ENCODE peak calls at places on chromosomes 11 and 22, in five cellular contexts. V, N, J, C and G are unnamed samples. For H3K4me1, the result is how much of the 10 kb centered on the place peaks cover.

GRCh38 chr11:126391970-126392637 is 36.6 kb downstream of the ST3GAL4 start:
- DNase-seq in N (no peak), V (no peak), J (peak), C (peak), G (no peak)

GRCh38 chr11:26231252-26231661 is 100.7 kb upstream of the ANO3 start:
- DNase-seq in C (peak), J (no peak), V (no peak), N (no peak), G (no peak)

GRCh38 chr11:8267831-8268529 is 4.3 kb upstream of the LMO1 start:
- DNase-seq in C (no peak), V (peak), J (no peak), N (no peak), G (peak)

GRCh38 chr11:64656797-64657196 is 65.8 kb downstream of the SLC22A12 start:
- DNase-seq in V (no peak), J (no peak), N (no peak), C (no peak), G (no peak)

GRCh38 chr11:113249491-113249763 is 65.0 kb upstream of the TTC12 start:
- DNase-seq in N (no peak), J (no peak), V (no peak), C (peak), G (no peak)

GRCh38 chr11:69463181-69463891 is 18.1 kb upstream of the LINC01488 start:
- DNase-seq in J (no peak), N (no peak), C (peak), V (no peak), G (peak)

GRCh38 chr11:29612423-29612822 is 404.4 kb downstream of the KCNA4 start:
- DNase-seq in J (no peak), C (no peak), V (no peak), N (no peak), G (no peak)

GRCh38 chr11:707817-708420 is 1.9 kb downstream of the EPS8L2 start:
- DNase-seq in N (no peak), V (no peak), C (no peak), J (no peak), G (peak)

GRCh38 chr11:35139883-35140282 is 912 bp downstream of the CD44 start:
- DNase-seq in J (no peak), N (no peak), V (no peak), C (no peak), G (no peak)

GRCh38 chr11:106304274-106304673 is 226.8 kb downstream of the AASDHPPT start:
- DNase-seq in V (no peak), N (no peak), J (no peak), C (no peak), G (no peak)

GRCh38 chr11:31940396-31941037 is 129.4 kb upstream of the PAX6 start:
- DNase-seq in C (no peak), V (no peak), N (no peak), J (no peak), G (no peak)

GRCh38 chr11:33406241-33406640 is 149.1 kb downstream of the HIPK3 start:
- DNase-seq in J (no peak), C (no peak), V (no peak), N (no peak), G (no peak)

GRCh38 chr11:86955111-86955673 is at the start of gene FZD4:
- DNase-seq in V (peak), C (peak), N (peak), J (peak), G (peak)

GRCh38 chr22:49768961-49769690 is 58.5 kb downstream of the BRD1 start:
- DNase-seq in J (no peak), N (peak), C (no peak), V (peak), G (no peak)

GRCh38 chr11:59216654-59217640 is 4.2 kb upstream of the MPEG1 start:
- DNase-seq in J (peak), V (peak), N (no peak), C (no peak), G (no peak)

GRCh38 chr11:45885921-45886721 is 670 bp downstream of the MAPK8IP1 start:
- DNase-seq in C (no peak), N (no peak), J (no peak), V (no peak), G (no peak)

GRCh38 chr11:27886765-27887328 is 186.6 kb upstream of the BDNF start:
- DNase-seq in V (no peak), J (no peak), N (no peak), C (no peak), G (no peak)

GRCh38 chr11:73310661-73311393 is 2.8 kb downstream of the ARHGEF17 start:
- DNase-seq in J (no peak), N (no peak), C (no peak), V (peak), G (no peak)

GRCh38 chr11:67437082-67437821 is at the start of gene PTPRCAP:
- DNase-seq in V (no peak), C (no peak), J (no peak), N (no peak), G (peak)

GRCh38 chr22:45296628-45297297 is 12.0 kb downstream of the UPK3A start:
- DNase-seq in N (no peak), C (no peak), J (no peak), V (no peak), G (no peak)

GRCh38 chr11:59898652-59899051 is 20.1 kb downstream of the OOSP3 start:
- DNase-seq in N (no peak), V (no peak), J (no peak), C (peak), G (no peak)

GRCh38 chr11:76634934-76635333 is 35.6 kb downstream of the LRRC32 start:
- DNase-seq in C (no peak), J (no peak), N (peak), V (peak), G (no peak)

GRCh38 chr11:131584694-131585592 is 214.5 kb downstream of the NTM start:
- DNase-seq in C (no peak), V (no peak), N (no peak), J (no peak), G (peak)

GRCh38 chr11:18727499-18728236 is 1.7 kb upstream of the IGSF22 start:
- DNase-seq in C (peak), J (no peak), N (peak), V (no peak), G (no peak)

GRCh38 chr11:122656631-122657101 is 1.1 kb downstream of the UBASH3B start:
- DNase-seq in J (no peak), V (peak), C (peak), N (no peak), G (peak)

GRCh38 chr22:38843201-38843715 is 570 bp downstream of the NPTXR start:
- DNase-seq in V (peak), C (peak), J (no peak), N (peak), G (no peak)

GRCh38 chr11:72422414-72422813 is 11.9 kb downstream of the CLPB start:
- DNase-seq in V (no peak), N (no peak), J (no peak), C (no peak), G (no peak)

GRCh38 chr11:68010058-68011041 is at the start of gene ALDH3B1:
- DNase-seq in C (peak), N (peak), V (peak), J (peak), G (peak)

GRCh38 chr22:50548046-50548912 is 2.6 kb downstream of the KLHDC7B start:
- DNase-seq in C (no peak), J (no peak), N (no peak), V (no peak), G (peak)

GRCh38 chr11:19697721-19698121 is 14.9 kb upstream of the NAV2 start:
- DNase-seq in J (no peak), N (no peak), C (no peak), V (no peak), G (no peak)

GRCh38 chr11:17472467-17472866 is 4.2 kb downstream of the ABCC8 start:
- DNase-seq in V (no peak), N (no peak), J (no peak), C (no peak), G (no peak)

DNA sequence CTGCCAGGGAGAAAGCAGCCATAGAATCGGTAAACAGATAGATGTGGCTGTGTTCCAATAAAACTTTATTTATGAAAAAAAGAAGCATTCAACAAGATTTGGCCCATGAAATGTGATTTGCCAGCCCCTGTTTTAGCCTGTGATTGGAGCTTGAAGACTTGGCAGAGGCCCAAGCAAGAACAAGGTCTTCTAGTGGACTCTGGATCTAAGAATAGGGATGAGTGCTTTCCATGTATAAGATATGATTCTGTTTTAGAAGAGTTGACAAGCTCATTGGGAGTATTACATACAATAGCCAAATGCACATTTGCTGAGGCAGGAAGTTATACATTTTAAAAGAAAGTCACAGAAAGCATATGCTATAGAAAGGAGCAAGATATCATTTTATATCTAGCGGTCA is 175.6 kb upstream of the LUZP2 start:
- DNase-seq in J (no peak), V (no peak), C (no peak), N (no peak), G (no peak)
- H3K4me1 ChIP-seq in J (under half), V (under half), C (under half), N (under half), G (under half)

GRCh38 chr22:29951675-29952413 is 68.9 kb downstream of the MTMR3 start:
- DNase-seq in C (no peak), N (no peak), J (no peak), V (no peak), G (no peak)
- TF ChIP-seq EP300 in C (no peak), N (no peak), J (no peak), V (no peak), G (no peak)

GRCh38 chr22:31282748-31283468 is 9.4 kb downstream of the PIK3IP1 start:
- DNase-seq in J (no peak), V (peak), N (no peak), C (no peak), G (no peak)
- H3K4me1 ChIP-seq in J (under half), V (under half), N (under half), C (under half), G (under half)

GRCh38 chr11:102447941-102448868 is 4.4 kb downstream of the TMEM123 start:
- DNase-seq in N (no peak), J (no peak), C (no peak), V (no peak), G (no peak)
- TF ChIP-seq EP300 in N (no peak), J (no peak), C (no peak), V (no peak), G (no peak)